ENCODE peak calls at places on chromosomes 1 and 21, in ten cellular contexts. A is lower lobe of right lung; S is heart left ventricle; E is heart right ventricle; K is uterus; N is spleen; F is hepatocyte; T is left ventricle myocardium inferior; H is cardiac muscle cell; R is CD8-positive, alpha-beta T cell. O is an unnamed sample. For H3K4me1, the result is how much of the 10 kb centered on the place peaks cover.

GRCh38 chr1:192235127-192235526 is 76.9 kb downstream of the RGS18 start:
- DNase-seq in A (no peak), S (no peak), E (no peak), K (no peak), N (no peak), F (no peak), T (no peak), H (no peak), R (no peak), O (no peak)

GRCh38 chr1:245008761-245009160 is 144.4 kb upstream of the HNRNPU start:
- DNase-seq in A (no peak), S (no peak), E (no peak), K (no peak), N (no peak), F (no peak), T (no peak), H (no peak), R (no peak), O (no peak)

GRCh38 chr1:39178541-39179431 is 25.7 kb upstream of the MACF1 start:
- DNase-seq in A (no peak), S (no peak), E (no peak), K (peak), N (no peak), F (peak), T (no peak), H (peak), R (no peak), O (no peak)

GRCh38 chr1:48092401-48092800 is 95.2 kb upstream of the TRABD2B start:
- DNase-seq in A (no peak), S (no peak), E (no peak), K (no peak), N (no peak), F (no peak), T (no peak), H (no peak), R (no peak), O (no peak)

GRCh38 chr1:3955196-3955772 is 55.2 kb upstream of the C1orf174 start:
- DNase-seq in A (no peak), S (no peak), E (no peak), K (no peak), N (no peak), F (no peak), T (no peak), H (no peak), R (no peak), O (no peak)

GRCh38 chr1:102834688-102835320 is 273.5 kb downstream of the COL11A1 start:
- DNase-seq in A (no peak), S (no peak), E (no peak), K (no peak), N (no peak), F (no peak), T (no peak), H (no peak), R (no peak), O (no peak)

GRCh38 chr1:198678901-198679329 is 40.1 kb downstream of the PTPRC start:
- DNase-seq in A (no peak), S (no peak), E (no peak), K (no peak), N (peak), F (no peak), T (no peak), H (no peak), R (peak), O (no peak)

GRCh38 chr1:81808760-81809159 is 8.0 kb downstream of the ADGRL2 start:
- DNase-seq in A (no peak), S (no peak), E (no peak), K (no peak), N (no peak), F (peak), T (no peak), H (peak), R (no peak), O (no peak)

GRCh38 chr1:244214009-244214967 is 163.2 kb downstream of the ZBTB18 start:
- DNase-seq in A (no peak), S (peak), E (no peak), K (peak), N (no peak), F (peak), T (peak), H (no peak), R (no peak), O (no peak)

GRCh38 chr1:89311757-89312156 is 39.1 kb upstream of the GBP5 start:
- DNase-seq in A (no peak), S (peak), E (peak), K (no peak), N (peak), F (no peak), T (no peak), H (no peak), R (no peak), O (no peak)

GRCh38 chr1:74512516-74512915 is at the start of gene LRRC53:
- DNase-seq in A (no peak), S (no peak), E (peak), K (no peak), N (no peak), F (no peak), T (no peak), H (no peak), R (no peak), O (no peak)

GRCh38 chr1:96464159-96464558 is 257.4 kb upstream of the PTBP2 start:
- DNase-seq in A (no peak), S (no peak), E (no peak), K (no peak), N (no peak), F (no peak), T (no peak), H (no peak), R (no peak), O (no peak)

GRCh38 chr1:51555866-51556619 is 37.0 kb upstream of the EPS15 start:
- DNase-seq in A (no peak), S (no peak), E (no peak), K (no peak), N (no peak), F (no peak), T (no peak), H (no peak), R (no peak), O (no peak)

GRCh38 chr1:223715710-223716103 is 3.4 kb downstream of the CAPN2 start:
- DNase-seq in A (no peak), S (no peak), E (no peak), K (no peak), N (no peak), F (no peak), T (no peak), H (no peak), R (no peak), O (no peak)
- H3K4me1 ChIP-seq in A (half or more), S (under half), E (under half), K (under half), N (under half), F (half or more), T (half or more), H (under half), R (half or more), O (under half)

GRCh38 chr1:166972193-166972592 is 3.1 kb downstream of the ILDR2 start:
- DNase-seq in A (no peak), S (no peak), E (no peak), K (no peak), N (no peak), F (no peak), T (no peak), H (no peak), R (no peak), O (no peak)
- TF ChIP-seq CTCF in A (no peak), S (no peak), E (no peak), K (no peak), N (no peak), F (no peak), T (no peak), H (no peak), R (no peak), O (no peak)

DNA sequence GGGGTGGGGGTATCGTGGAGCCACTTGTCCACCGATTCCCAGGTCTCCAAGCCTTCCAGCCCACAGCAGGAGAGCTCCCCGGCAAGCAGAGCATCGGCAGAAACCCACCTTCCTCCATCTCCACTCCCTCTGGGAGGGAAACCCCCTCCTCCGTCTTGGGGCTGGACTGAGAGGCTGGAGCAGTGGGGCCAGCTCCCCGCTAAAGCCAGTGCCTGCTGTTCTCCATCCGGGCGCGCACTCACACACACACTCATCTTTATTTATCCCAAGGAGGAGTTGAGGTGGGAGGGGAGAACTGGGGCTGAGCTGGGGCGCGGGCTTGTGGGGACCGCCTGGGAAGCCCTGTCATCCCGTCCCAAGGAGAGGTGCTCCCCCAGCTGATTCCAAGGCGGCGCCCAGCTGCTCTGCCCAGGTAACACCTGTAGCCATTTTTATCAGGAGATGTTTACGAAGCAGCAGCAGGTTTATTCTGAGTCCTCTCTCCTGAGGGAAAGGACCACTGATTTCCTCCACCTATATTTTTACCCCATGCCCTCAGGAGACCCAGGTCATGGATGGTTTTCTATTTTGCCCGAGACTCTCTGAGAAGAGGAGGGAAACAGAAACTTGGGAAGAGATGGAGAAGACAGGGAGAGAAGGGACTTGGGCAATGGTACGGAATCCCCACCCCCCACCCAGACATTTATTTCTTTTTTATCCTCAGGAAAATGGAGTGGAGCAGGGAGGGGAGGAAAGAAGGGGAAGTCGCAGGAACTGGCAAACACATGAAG is 2.1 kb downstream of the KCNN3 start:
- DNase-seq in A (no peak), S (peak), E (no peak), K (no peak), N (no peak), F (no peak), T (no peak), H (no peak), R (no peak), O (no peak)
- H3K4me3 ChIP-seq in A (peak), S (peak), E (peak), K (peak), N (peak), F (no peak), T (peak), H (no peak), R (no peak), O (peak)

DNA sequence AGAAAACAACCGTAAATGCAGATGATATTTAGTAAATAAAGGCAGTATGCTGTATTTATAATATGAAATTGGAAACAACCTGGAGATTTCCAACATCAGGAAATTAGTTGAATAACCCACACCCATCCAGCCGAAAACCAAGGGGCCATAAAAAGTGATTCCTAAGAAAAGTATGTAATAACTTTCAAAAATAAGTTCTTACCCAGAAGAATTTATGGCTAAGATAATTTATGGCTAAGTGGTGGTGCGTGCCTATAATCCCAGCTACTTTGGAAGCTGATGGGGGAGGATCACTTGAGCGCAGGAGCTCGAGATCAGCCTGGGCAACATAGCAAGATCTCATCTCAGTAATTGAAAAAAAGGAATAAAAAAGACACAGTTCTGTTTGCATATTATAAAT is 43.2 kb downstream of the TMCO4 start:
- DNase-seq in A (no peak), S (no peak), E (no peak), K (no peak), N (no peak), F (no peak), T (no peak), H (no peak), R (no peak), O (no peak)
- H3K4me1 ChIP-seq in A (under half), S (under half), E (under half), K (under half), N (under half), F (under half), T (under half), H (under half), R (under half), O (under half)

DNA sequence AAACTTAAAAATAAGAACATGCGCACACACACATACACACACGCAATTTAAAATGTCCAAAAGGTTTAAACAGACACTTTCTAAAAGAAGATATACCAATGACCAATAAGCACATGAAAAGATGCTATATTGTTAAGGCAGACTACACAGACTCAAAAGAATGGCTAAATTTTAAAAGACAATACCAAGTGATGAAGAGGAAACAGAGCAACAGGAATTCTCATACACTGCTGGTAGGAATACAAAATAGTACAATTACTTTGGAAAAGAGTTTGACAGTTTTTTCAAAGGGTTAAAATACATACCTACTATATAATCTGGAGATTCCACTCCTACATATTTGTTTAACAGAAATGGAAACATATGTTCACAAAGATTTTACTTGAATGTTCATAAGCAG is 239.6 kb upstream of the SAMSN1 start:
- DNase-seq in A (no peak), S (no peak), E (no peak), K (no peak), N (no peak), F (no peak), T (no peak), H (no peak), R (no peak), O (no peak)
- TF ChIP-seq CTCF in A (no peak), S (no peak), E (no peak), K (no peak), N (no peak), F (no peak), T (no peak), H (no peak), R (no peak), O (no peak)

DNA sequence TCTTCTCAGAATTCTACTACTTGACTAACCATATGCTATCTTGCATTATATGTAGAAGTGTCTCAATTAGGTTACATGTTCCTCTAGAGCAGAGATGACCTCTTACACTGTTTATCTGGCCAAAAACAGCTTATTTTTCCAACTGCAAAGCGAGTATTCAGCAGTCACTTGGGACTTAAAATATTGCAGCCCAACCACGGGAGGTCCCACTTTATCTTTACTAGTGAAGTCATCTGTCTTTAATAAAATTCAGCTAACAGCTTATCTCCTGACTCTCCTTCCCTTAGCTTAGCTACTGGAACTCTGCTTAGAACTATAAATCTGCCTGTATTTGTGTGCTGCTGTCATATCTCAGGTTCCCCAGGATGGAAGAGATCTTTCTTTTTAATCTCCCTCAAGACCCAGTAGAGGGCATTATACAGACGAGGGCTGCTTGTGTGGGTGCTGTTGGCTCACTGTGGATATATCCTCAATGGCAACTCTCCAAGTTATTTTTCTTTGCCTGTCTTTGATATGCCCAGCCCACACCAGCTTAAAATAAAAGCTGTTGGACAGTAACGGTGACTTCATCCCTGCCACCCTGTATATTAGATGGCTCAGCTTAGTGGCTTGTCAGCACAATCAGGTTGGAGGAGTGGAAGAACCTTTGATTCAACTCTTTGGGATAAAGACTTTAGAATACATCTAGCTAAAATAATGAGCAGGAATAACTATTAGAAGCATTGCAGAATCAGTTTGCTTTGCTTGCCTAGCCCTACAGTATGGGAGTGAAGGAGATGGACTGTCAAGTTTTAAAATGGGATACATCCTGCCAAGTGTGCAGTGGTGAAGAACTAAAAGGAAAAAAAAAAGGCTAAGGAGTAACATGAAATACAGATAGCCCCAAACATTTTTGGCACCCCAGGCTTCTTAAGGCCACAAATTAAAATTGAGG is 9.6 kb downstream of the ENSA start:
- DNase-seq in A (no peak), S (peak), E (peak), K (no peak), N (no peak), F (peak), T (no peak), H (no peak), R (no peak), O (no peak)
- H3K4me3 ChIP-seq in A (no peak), S (no peak), E (no peak), K (no peak), N (no peak), F (no peak), T (peak), H (no peak), R (no peak), O (no peak)

GRCh38 chr1:61641578-61642336 is 83.2 kb downstream of the TM2D1 start:
- DNase-seq in A (peak), S (peak), E (peak), K (peak), N (peak), F (peak), T (peak), H (peak), R (peak), O (peak)

GRCh38 chr1:61641171-61641570 is 83.8 kb downstream of the TM2D1 start:
- DNase-seq in A (no peak), S (peak), E (peak), K (peak), N (no peak), F (no peak), T (no peak), H (no peak), R (no peak), O (no peak)

GRCh38 chr1:61639937-61640336 is 85.0 kb downstream of the TM2D1 start:
- DNase-seq in A (no peak), S (no peak), E (no peak), K (no peak), N (no peak), F (no peak), T (no peak), H (no peak), R (no peak), O (no peak)

GRCh38 chr1:61639218-61639617 is 85.7 kb downstream of the TM2D1 start:
- DNase-seq in A (no peak), S (no peak), E (no peak), K (no peak), N (no peak), F (peak), T (no peak), H (peak), R (no peak), O (no peak)

DNA sequence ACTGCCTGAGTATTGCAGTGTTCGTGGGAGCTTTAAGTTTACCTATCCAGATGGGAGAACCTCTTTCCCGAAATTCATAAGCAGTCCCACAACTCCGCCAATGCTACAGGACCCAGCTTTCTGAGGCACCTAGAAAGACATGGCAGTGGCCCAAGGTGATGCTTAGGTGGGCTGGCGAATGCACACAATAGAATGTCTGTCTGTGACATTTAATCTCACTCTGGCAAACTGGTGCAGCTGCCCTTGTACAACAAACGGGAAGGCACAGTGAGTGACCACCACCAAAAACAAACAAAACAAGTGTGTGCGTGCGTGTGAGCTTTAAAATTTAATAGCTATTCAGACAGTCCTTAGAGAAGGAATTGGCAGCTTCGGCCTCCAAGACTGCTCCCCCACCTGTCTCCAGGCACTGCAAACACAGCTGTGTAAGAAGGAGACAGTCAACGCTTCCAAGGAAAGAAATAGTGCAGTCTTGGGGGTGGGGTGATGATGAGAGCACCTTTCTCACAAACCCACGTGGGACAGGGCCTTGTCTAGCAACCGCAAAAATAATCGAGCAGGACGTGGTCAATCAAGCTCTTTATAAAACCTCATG is 84.3 kb downstream of the TM2D1 start:
- DNase-seq in A (no peak), S (peak), E (peak), K (peak), N (no peak), F (no peak), T (peak), H (no peak), R (no peak), O (no peak)
- H3K4me1 ChIP-seq in A (under half), S (under half), E (under half), K (under half), N (under half), F (under half), T (under half), H (under half), R (under half), O (half or more)

GRCh38 chr1:169460193-169460833 is 25.4 kb downstream of the SLC19A2 start:
- DNase-seq in A (peak), S (no peak), E (no peak), K (no peak), N (no peak), F (no peak), T (no peak), H (peak), R (peak), O (no peak)
- TF ChIP-seq CTCF in A (no peak), S (no peak), E (no peak), K (no peak), N (no peak), F (no peak), T (no peak), H (peak), R (no peak), O (no peak)

O was measured in tibial artery.